ENCODE peak calls at places on chromosome 9, in seven cellular contexts. One of them, this sample, is unnamed.

GRCh38 chr9:15416880-15417279 is 5.8 kb upstream of the SNAPC3 start:
- DNase-seq in stomach: peak; percentile 63
- DNase-seq in HCT116: no peak
- DNase-seq in SK-N-MC: no peak
- DNase-seq in GM23338: peak; percentile 76
- DNase-seq in breast epithelium: no peak
- DNase-seq in Panc1: no peak
- DNase-seq in this sample: no peak

GRCh38 chr9:91161465-91162275 is 200.0 kb downstream of the AUH start:
- DNase-seq in stomach: no peak
- DNase-seq in Panc1: no peak
- DNase-seq in SK-N-MC: no peak
- DNase-seq in HCT116: no peak
- DNase-seq in breast epithelium: no peak
- DNase-seq in GM23338: no peak
- DNase-seq in this sample: no peak

GRCh38 chr9:93992830-93993229 is 37.7 kb upstream of the BARX1 start:
- DNase-seq in breast epithelium: no peak
- DNase-seq in stomach: no peak
- DNase-seq in GM23338: no peak
- DNase-seq in SK-N-MC: no peak
- DNase-seq in Panc1: no peak
- DNase-seq in HCT116: no peak
- DNase-seq in this sample: no peak

GRCh38 chr9:137645211-137645610 is 26.4 kb downstream of the EHMT1 start:
- DNase-seq in stomach: no peak
- DNase-seq in breast epithelium: no peak
- DNase-seq in HCT116: no peak
- DNase-seq in SK-N-MC: no peak
- DNase-seq in GM23338: no peak
- DNase-seq in Panc1: no peak
- DNase-seq in this sample: peak; percentile 13

GRCh38 chr9:35397216-35397698 is 92.7 kb upstream of the RUSC2 start:
- DNase-seq in Panc1: no peak
- DNase-seq in stomach: no peak
- DNase-seq in HCT116: no peak
- DNase-seq in breast epithelium: no peak
- DNase-seq in SK-N-MC: no peak
- DNase-seq in GM23338: no peak
- DNase-seq in this sample: no peak

GRCh38 chr9:2816476-2817141 is 27.3 kb downstream of the PUM3 start:
- DNase-seq in Panc1: no peak
- DNase-seq in breast epithelium: peak; percentile 27
- DNase-seq in GM23338: peak; percentile 28
- DNase-seq in HCT116: no peak
- DNase-seq in stomach: no peak
- DNase-seq in SK-N-MC: no peak
- DNase-seq in this sample: no peak

GRCh38 chr9:133792721-133793470 is 54.7 kb upstream of the SARDH start:
- DNase-seq in SK-N-MC: no peak
- DNase-seq in breast epithelium: peak; percentile 54
- DNase-seq in stomach: peak; percentile 73
- DNase-seq in GM23338: peak; percentile 81
- DNase-seq in HCT116: peak; percentile 16
- DNase-seq in Panc1: peak; percentile 41
- DNase-seq in this sample: peak; percentile 91

GRCh38 chr9:93141771-93142483 is 7.9 kb upstream of the NINJ1 start:
- DNase-seq in stomach: no peak
- DNase-seq in HCT116: no peak
- DNase-seq in Panc1: no peak
- DNase-seq in SK-N-MC: no peak
- DNase-seq in GM23338: no peak
- DNase-seq in breast epithelium: peak; percentile 76
- DNase-seq in this sample: peak; percentile 72

GRCh38 chr9:81125446-81126092 is 563.8 kb downstream of the TLE1 start:
- DNase-seq in stomach: no peak
- DNase-seq in SK-N-MC: no peak
- DNase-seq in Panc1: peak; percentile 27
- DNase-seq in HCT116: no peak
- DNase-seq in breast epithelium: no peak
- DNase-seq in GM23338: no peak
- DNase-seq in this sample: no peak

GRCh38 chr9:102185371-102185770 is 446.9 kb upstream of the GRIN3A start:
- DNase-seq in Panc1: no peak
- DNase-seq in breast epithelium: no peak
- DNase-seq in SK-N-MC: no peak
- DNase-seq in stomach: peak; percentile 50
- DNase-seq in HCT116: no peak
- DNase-seq in GM23338: no peak
- DNase-seq in this sample: no peak

GRCh38 chr9:34552606-34552981 is 29.8 kb upstream of the ENHO start:
- DNase-seq in breast epithelium: no peak
- DNase-seq in SK-N-MC: no peak
- DNase-seq in stomach: no peak
- DNase-seq in HCT116: no peak
- DNase-seq in Panc1: no peak
- DNase-seq in GM23338: no peak
- DNase-seq in this sample: peak; percentile 54

GRCh38 chr9:95422650-95423049 is 94.1 kb downstream of the PTCH1 start:
- DNase-seq in SK-N-MC: no peak
- DNase-seq in HCT116: no peak
- DNase-seq in Panc1: no peak
- DNase-seq in breast epithelium: no peak
- DNase-seq in GM23338: no peak
- DNase-seq in stomach: no peak
- DNase-seq in this sample: no peak

GRCh38 chr9:125889122-125889523 is 141.9 kb downstream of the PBX3 start:
- DNase-seq in breast epithelium: no peak
- DNase-seq in stomach: no peak
- DNase-seq in GM23338: no peak
- DNase-seq in Panc1: no peak
- DNase-seq in HCT116: no peak
- DNase-seq in SK-N-MC: no peak
- DNase-seq in this sample: peak; percentile 79

GRCh38 chr9:107360098-107360497 is 77.0 kb downstream of the RAD23B start:
- DNase-seq in stomach: no peak
- DNase-seq in Panc1: no peak
- DNase-seq in breast epithelium: no peak
- DNase-seq in GM23338: no peak
- DNase-seq in HCT116: no peak
- DNase-seq in SK-N-MC: no peak
- DNase-seq in this sample: no peak

GRCh38 chr9:127448112-127448805 is 2.9 kb downstream of the RPL12 start:
- DNase-seq in GM23338: no peak
- DNase-seq in breast epithelium: no peak
- DNase-seq in HCT116: no peak
- DNase-seq in SK-N-MC: no peak
- DNase-seq in Panc1: no peak
- DNase-seq in stomach: no peak
- DNase-seq in this sample: no peak

GRCh38 chr9:107750741-107751521 is 261.4 kb upstream of the KLF4 start:
- DNase-seq in SK-N-MC: no peak
- DNase-seq in GM23338: no peak
- DNase-seq in Panc1: peak; percentile 82
- DNase-seq in HCT116: peak; percentile 81
- DNase-seq in stomach: peak; percentile 81
- DNase-seq in breast epithelium: peak; percentile 92
- DNase-seq in this sample: no peak

DNA sequence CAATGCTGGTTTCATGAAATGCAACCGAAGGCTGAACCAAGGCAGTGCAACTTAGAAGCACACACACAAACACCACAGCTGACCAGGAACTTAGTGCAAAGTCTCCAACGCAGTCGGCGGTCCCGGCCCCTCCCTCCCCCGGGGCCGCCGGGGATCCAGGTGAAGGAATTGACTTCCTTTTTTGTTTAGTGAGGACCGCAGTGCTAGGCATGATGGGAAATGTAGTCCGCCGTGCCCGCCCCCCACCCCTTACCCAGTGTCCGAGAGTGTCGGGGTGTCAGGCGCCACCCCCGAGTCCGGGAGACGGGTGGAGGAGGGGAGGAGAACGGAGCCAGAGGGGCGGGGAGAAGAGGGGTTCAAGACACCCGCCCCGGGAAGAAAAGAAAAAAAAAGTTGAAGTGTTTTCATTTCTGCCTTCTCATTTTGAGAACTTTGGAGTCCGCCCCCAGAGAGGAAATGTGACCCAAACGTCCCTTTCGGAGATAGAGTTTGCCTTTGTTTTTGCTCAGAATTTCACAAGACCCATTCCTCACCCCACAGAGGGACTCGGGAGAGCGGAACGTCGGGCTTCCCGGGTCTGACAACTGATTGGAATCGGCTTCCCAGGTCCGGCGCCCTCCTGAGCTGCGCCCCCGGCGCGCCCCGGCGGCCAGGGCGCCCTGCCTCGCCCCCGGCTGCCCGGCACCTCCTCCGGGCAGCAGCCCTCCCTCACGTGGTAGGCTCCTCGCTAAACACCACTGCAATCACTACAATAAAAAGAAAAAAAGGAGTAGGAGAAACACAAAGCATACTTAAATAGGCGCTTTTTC is 2.0 kb downstream of the IER5L start:
- DNase-seq in GM23338: peak; percentile 90
- DNase-seq in stomach: peak; percentile 90
- DNase-seq in SK-N-MC: no peak
- DNase-seq in breast epithelium: peak; percentile 94
- DNase-seq in HCT116: peak; percentile 89
- DNase-seq in Panc1: no peak
- DNase-seq in this sample: peak; percentile 91
- TF ChIP-seq POLR2AphosphoS5 in GM23338: peak; percentile 18
- TF ChIP-seq POLR2AphosphoS5 in stomach: peak; percentile 92
- TF ChIP-seq POLR2AphosphoS5 in SK-N-MC: peak; percentile 60
- TF ChIP-seq POLR2AphosphoS5 in breast epithelium: peak; percentile 72
- TF ChIP-seq POLR2AphosphoS5 in HCT116: peak; percentile 94
- TF ChIP-seq POLR2AphosphoS5 in Panc1: peak; percentile 76
- TF ChIP-seq POLR2AphosphoS5 in this sample: peak; percentile 64

GRCh38 chr9:89477811-89478583 is 19.9 kb downstream of the SEMA4D start:
- DNase-seq in breast epithelium: no peak
- DNase-seq in SK-N-MC: peak; percentile 56
- DNase-seq in GM23338: no peak
- DNase-seq in Panc1: no peak
- DNase-seq in HCT116: no peak
- DNase-seq in stomach: peak; percentile 71
- DNase-seq in this sample: no peak
- H3K27ac ChIP-seq in breast epithelium: no peak overlapping the region
- H3K27ac ChIP-seq in SK-N-MC: peak overlapping the region; percentile 96
- H3K27ac ChIP-seq in GM23338: peak overlapping the region; percentile 78
- H3K27ac ChIP-seq in Panc1: no peak overlapping the region
- H3K27ac ChIP-seq in HCT116: no peak overlapping the region
- H3K27ac ChIP-seq in stomach: peak overlapping the region; percentile 68
- H3K27ac ChIP-seq in this sample: peak overlapping the region; percentile 10

GRCh38 chr9:96503918-96504317 is 53.9 kb downstream of the HABP4 start:
- DNase-seq in stomach: no peak
- DNase-seq in HCT116: no peak
- DNase-seq in SK-N-MC: no peak
- DNase-seq in Panc1: no peak
- DNase-seq in GM23338: no peak
- DNase-seq in breast epithelium: no peak
- DNase-seq in this sample: no peak
- TF ChIP-seq POLR2AphosphoS5 in stomach: no peak
- TF ChIP-seq POLR2AphosphoS5 in HCT116: no peak
- TF ChIP-seq POLR2AphosphoS5 in SK-N-MC: no peak
- TF ChIP-seq POLR2AphosphoS5 in Panc1: no peak
- TF ChIP-seq POLR2AphosphoS5 in GM23338: no peak
- TF ChIP-seq POLR2AphosphoS5 in breast epithelium: no peak
- TF ChIP-seq POLR2AphosphoS5 in this sample: no peak

GRCh38 chr9:115494393-115494792 is 376.4 kb upstream of the TNC start:
- DNase-seq in stomach: no peak
- DNase-seq in GM23338: no peak
- DNase-seq in Panc1: no peak
- DNase-seq in breast epithelium: peak; percentile 21
- DNase-seq in HCT116: no peak
- DNase-seq in SK-N-MC: no peak
- DNase-seq in this sample: no peak
- H3K27ac ChIP-seq in stomach: no peak overlapping the region
- H3K27ac ChIP-seq in GM23338: peak overlapping the region; percentile 23
- H3K27ac ChIP-seq in Panc1: no peak overlapping the region
- H3K27ac ChIP-seq in breast epithelium: no peak overlapping the region
- H3K27ac ChIP-seq in HCT116: no peak overlapping the region
- H3K27ac ChIP-seq in SK-N-MC: no peak overlapping the region
- H3K27ac ChIP-seq in this sample: no peak overlapping the region

GRCh38 chr9:130689937-130690700 is 3.5 kb upstream of the EXOSC2 start:
- DNase-seq in SK-N-MC: peak; percentile 56
- DNase-seq in HCT116: peak; percentile 69
- DNase-seq in stomach: peak; percentile 87
- DNase-seq in Panc1: peak; percentile 80
- DNase-seq in GM23338: peak; percentile 95
- DNase-seq in breast epithelium: peak; percentile 85
- DNase-seq in this sample: no peak
- TF ChIP-seq POLR2AphosphoS5 in SK-N-MC: peak; percentile 58
- TF ChIP-seq POLR2AphosphoS5 in HCT116: peak; percentile 50
- TF ChIP-seq POLR2AphosphoS5 in stomach: peak; percentile 82
- TF ChIP-seq POLR2AphosphoS5 in Panc1: peak; percentile 57
- TF ChIP-seq POLR2AphosphoS5 in GM23338: peak; percentile 84
- TF ChIP-seq POLR2AphosphoS5 in breast epithelium: peak; percentile 47
- TF ChIP-seq POLR2AphosphoS5 in this sample: no peak

GRCh38 chr9:33165263-33166151 is 1.6 kb downstream of the B4GALT1 start:
- DNase-seq in SK-N-MC: no peak
- DNase-seq in GM23338: no peak
- DNase-seq in breast epithelium: peak; percentile 58
- DNase-seq in Panc1: no peak
- DNase-seq in stomach: peak; percentile 61
- DNase-seq in HCT116: no peak
- DNase-seq in this sample: peak; percentile 78

GRCh38 chr9:33162721-33163311 is 4.3 kb downstream of the B4GALT1 start:
- DNase-seq in GM23338: no peak
- DNase-seq in breast epithelium: peak; percentile 90
- DNase-seq in SK-N-MC: no peak
- DNase-seq in Panc1: no peak
- DNase-seq in stomach: peak; percentile 72
- DNase-seq in HCT116: no peak
- DNase-seq in this sample: no peak

GRCh38 chr9:33163433-33164137 is 3.6 kb downstream of the B4GALT1 start:
- DNase-seq in stomach: no peak
- DNase-seq in Panc1: no peak
- DNase-seq in breast epithelium: no peak
- DNase-seq in HCT116: no peak
- DNase-seq in SK-N-MC: no peak
- DNase-seq in GM23338: no peak
- DNase-seq in this sample: peak; percentile 79

GRCh38 chr9:33166263-33167083 is 663 bp downstream of the B4GALT1 start:
- DNase-seq in HCT116: no peak
- DNase-seq in SK-N-MC: no peak
- DNase-seq in GM23338: peak; percentile 44
- DNase-seq in Panc1: no peak
- DNase-seq in stomach: peak; percentile 65
- DNase-seq in breast epithelium: peak; percentile 52
- DNase-seq in this sample: no peak

DNA sequence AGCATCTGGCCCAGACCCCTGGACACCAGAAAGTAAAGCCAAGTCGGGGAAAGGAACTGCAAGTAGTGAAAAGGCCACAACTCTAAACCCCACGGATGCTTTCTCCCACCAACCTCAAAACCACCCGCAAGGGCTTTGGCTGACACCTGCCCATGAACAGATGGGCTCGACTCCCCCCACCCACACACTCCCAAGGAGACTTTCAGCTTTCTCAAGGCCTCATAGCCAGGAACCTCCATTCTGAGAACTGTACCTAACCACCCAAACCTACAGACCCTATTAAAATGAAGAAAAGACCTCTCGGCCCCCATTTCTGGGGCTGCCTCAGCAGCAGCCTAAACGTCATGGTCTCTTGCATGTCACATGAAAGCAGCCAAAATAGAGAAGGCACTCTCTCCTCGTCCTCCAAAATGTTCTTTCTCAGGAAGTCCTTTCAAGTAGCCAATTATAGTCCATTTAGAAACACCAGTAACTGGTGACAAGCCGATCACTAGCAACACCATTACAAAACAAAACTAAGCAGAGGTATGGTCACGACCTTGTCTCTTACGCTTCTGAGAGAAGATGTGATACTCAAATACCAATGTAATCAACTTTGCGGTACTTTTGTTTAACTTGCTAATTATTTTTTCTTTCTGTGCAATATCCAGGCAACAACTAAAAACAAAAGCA is 2.9 kb downstream of the B4GALT1 start:
- DNase-seq in GM23338: no peak
- DNase-seq in stomach: no peak
- DNase-seq in Panc1: no peak
- DNase-seq in HCT116: no peak
- DNase-seq in breast epithelium: no peak
- DNase-seq in SK-N-MC: no peak
- DNase-seq in this sample: no peak
- H3K27ac ChIP-seq in GM23338: no peak overlapping the region
- H3K27ac ChIP-seq in stomach: peak overlapping the region; percentile 95
- H3K27ac ChIP-seq in Panc1: peak overlapping the region; percentile 94
- H3K27ac ChIP-seq in HCT116: no peak overlapping the region
- H3K27ac ChIP-seq in breast epithelium: peak overlapping the region; percentile 99
- H3K27ac ChIP-seq in SK-N-MC: peak overlapping the region; percentile 73
- H3K27ac ChIP-seq in this sample: peak overlapping the region; percentile 99

This sample was measured in spleen.